ENCODE peak calls at places on chromosomes 7 and 10, in ten cellular contexts. H is HCT116; U is pancreas; V is upper lobe of right lung; A is naive B cell; Q is heart right ventricle; D is sciatic nerve; W is activated CD4-positive, alpha-beta T cell treated with anti-CD3 and anti-CD28 coated beads for 36 hours; E is aorta; N is activated naive CD4-positive, alpha-beta T cell treated with anti-CD3 and anti-CD28 coated beads, Interleukin-2, amount 50 U/mL, for 72 hours. J is an unnamed sample.

GRCh38 chr10:62599161-62599560 is 205.4 kb upstream of the ADO start:
- ATAC-seq in H (no peak), U (no peak), V (no peak), A (no peak), Q (no peak), D (no peak), W (no peak), E (no peak), N (no peak), J (no peak)

GRCh38 chr7:137852108-137852507 is 5.3 kb upstream of the DGKI start:
- ATAC-seq in H (no peak), U (no peak), V (no peak), A (no peak), Q (no peak), D (no peak), W (no peak), E (no peak), N (no peak), J (no peak)

GRCh38 chr7:92354214-92354613 is 93.1 kb upstream of the GATAD1 start:
- ATAC-seq in H (no peak), U (no peak), V (no peak), A (no peak), Q (no peak), D (no peak), W (no peak), E (no peak), N (no peak), J (no peak)

GRCh38 chr10:1538531-1539061 is 198.7 kb downstream of the ADARB2 start:
- ATAC-seq in H (no peak), U (no peak), V (peak), A (no peak), Q (no peak), D (no peak), W (no peak), E (peak), N (no peak), J (no peak)

GRCh38 chr7:155001756-155002410 is 1.0 kb downstream of the PAXIP1 start:
- ATAC-seq in H (no peak), U (no peak), V (no peak), A (no peak), Q (no peak), D (no peak), W (no peak), E (no peak), N (peak), J (no peak)

GRCh38 chr7:141023305-141023704 is 8.6 kb upstream of the MRPS33 start:
- ATAC-seq in H (no peak), U (no peak), V (no peak), A (no peak), Q (no peak), D (no peak), W (no peak), E (no peak), N (no peak), J (no peak)

GRCh38 chr7:36182854-36183604 is 30.0 kb downstream of the EEPD1 start:
- ATAC-seq in H (no peak), U (peak), V (no peak), A (no peak), Q (peak), D (peak), W (no peak), E (peak), N (no peak), J (no peak)

GRCh38 chr10:6399241-6399701 is 180.8 kb downstream of the PRKCQ start:
- ATAC-seq in H (no peak), U (peak), V (peak), A (no peak), Q (peak), D (peak), W (no peak), E (peak), N (no peak), J (no peak)

GRCh38 chr10:75633568-75633967 is 202.1 kb downstream of the LRMDA start:
- ATAC-seq in H (no peak), U (no peak), V (no peak), A (no peak), Q (no peak), D (no peak), W (no peak), E (no peak), N (no peak), J (no peak)

GRCh38 chr7:5187605-5188004 is 2.4 kb upstream of the WIPI2 start:
- ATAC-seq in H (no peak), U (no peak), V (no peak), A (no peak), Q (no peak), D (no peak), W (no peak), E (no peak), N (no peak), J (no peak)

GRCh38 chr7:95297041-95297440 is 27.3 kb downstream of the PON1 start:
- ATAC-seq in H (no peak), U (no peak), V (no peak), A (no peak), Q (no peak), D (no peak), W (no peak), E (no peak), N (no peak), J (no peak)

GRCh38 chr7:47537716-47538640 is 43.9 kb downstream of the TNS3 start:
- ATAC-seq in H (no peak), U (no peak), V (no peak), A (no peak), Q (no peak), D (no peak), W (no peak), E (no peak), N (no peak), J (no peak)

GRCh38 chr10:113518415-113518814 is 34.4 kb upstream of the HABP2 start:
- ATAC-seq in H (no peak), U (no peak), V (no peak), A (no peak), Q (no peak), D (no peak), W (no peak), E (no peak), N (no peak), J (no peak)

GRCh38 chr7:143047327-143047726 is 4.8 kb upstream of the OR6V1 start:
- ATAC-seq in H (no peak), U (no peak), V (peak), A (no peak), Q (no peak), D (no peak), W (no peak), E (no peak), N (no peak), J (no peak)

J was measured in activated CD4-positive, CD25-positive, alpha-beta regulatory T cell treated with anti-CD3 and anti-CD28 coated beads, Interleukin-2, amount 50 U/mL, for 24 hours.